ENCODE peak calls at places on chromosomes 2 and 18, in seven cellular contexts. O is neural crest cell; K is HEK293T; M is T follicular helper cell; S is central memory CD4-positive, alpha-beta T cell; Q is activated T-cell treated with anti-CD3 and anti-CD28 coated beads for 1 hour; P is non-pigmented ciliary epithelial cell. V is an unnamed sample.

GRCh38 chr18:50644807-50645206 is 84.9 kb downstream of the MAPK4 start:
- DNase-seq in K (peak), S (no peak), P (no peak), O (no peak), Q (no peak), M (no peak), V (peak)

GRCh38 chr2:71562518-71562917 is 109.2 kb downstream of the DYSF start:
- DNase-seq in Q (no peak), S (no peak), M (no peak), O (no peak), K (no peak), P (no peak), V (no peak)

GRCh38 chr2:233252227-233252626 is 754 bp downstream of the ATG16L1 start:
- DNase-seq in P (no peak), K (no peak), M (no peak), Q (no peak), O (no peak), S (no peak), V (no peak)

GRCh38 chr2:51960846-51961335 is 929.0 kb upstream of the NRXN1 start:
- DNase-seq in P (no peak), O (no peak), Q (no peak), M (no peak), S (no peak), K (no peak), V (no peak)

GRCh38 chr2:15200581-15200980 is 360.6 kb downstream of the NBAS start:
- DNase-seq in K (no peak), Q (no peak), S (no peak), M (no peak), P (no peak), O (no peak), V (no peak)

GRCh38 chr2:12330916-12331315 is 385.8 kb upstream of the TRIB2 start:
- DNase-seq in M (no peak), O (no peak), P (peak), S (no peak), K (no peak), Q (no peak), V (no peak)

GRCh38 chr2:44330801-44331200 is 30.5 kb downstream of the PREPL start:
- DNase-seq in P (no peak), S (no peak), K (no peak), Q (no peak), M (no peak), O (no peak), V (no peak)

GRCh38 chr2:10794891-10795290 is 17.7 kb downstream of the PDIA6 start:
- DNase-seq in M (no peak), S (no peak), K (no peak), P (no peak), O (no peak), Q (no peak), V (no peak)

GRCh38 chr2:118843492-118844132 is 3.8 kb downstream of the EN1 start:
- DNase-seq in O (no peak), K (no peak), P (no peak), S (no peak), M (no peak), Q (no peak), V (peak)

GRCh38 chr2:182581196-182581935 is 134.7 kb upstream of the DNAJC10 start:
- DNase-seq in M (no peak), S (no peak), O (no peak), P (no peak), K (no peak), Q (no peak), V (no peak)

GRCh38 chr2:71347517-71347916 is 15.9 kb downstream of the ZNF638 start:
- DNase-seq in P (no peak), Q (no peak), S (no peak), O (no peak), K (no peak), M (no peak), V (no peak)

GRCh38 chr2:168658706-168659105 is 143.7 kb upstream of the NOSTRIN start:
- DNase-seq in P (no peak), O (no peak), Q (no peak), K (no peak), S (no peak), M (no peak), V (no peak)

GRCh38 chr18:48680339-48680738 is 141.5 kb downstream of the CTIF start:
- DNase-seq in K (no peak), Q (no peak), M (no peak), P (no peak), S (no peak), O (no peak), V (no peak)

GRCh38 chr2:30230855-30231725 is at the start of gene LBH:
- DNase-seq in M (peak), K (peak), O (peak), P (no peak), S (peak), Q (peak), V (peak)

GRCh38 chr2:2788076-2788475 is 457.0 kb upstream of the MYT1L start:
- DNase-seq in Q (no peak), K (no peak), P (no peak), M (no peak), O (no peak), S (no peak), V (peak)

GRCh38 chr2:120971866-120972265 is 236.2 kb downstream of the GLI2 start:
- DNase-seq in K (no peak), O (no peak), M (no peak), P (no peak), Q (no peak), S (no peak), V (no peak)

GRCh38 chr2:165634855-165635254 is 159.2 kb downstream of the GALNT3 start:
- DNase-seq in M (no peak), P (no peak), Q (no peak), K (peak), O (no peak), S (no peak), V (peak)

GRCh38 chr18:37668971-37669747 is 103.6 kb upstream of the CELF4 start:
- DNase-seq in P (no peak), K (no peak), S (no peak), O (peak), Q (no peak), M (no peak), V (peak)

GRCh38 chr2:195307751-195308150 is 349.3 kb upstream of the SLC39A10 start:
- DNase-seq in K (no peak), P (no peak), Q (no peak), M (no peak), S (no peak), O (no peak), V (peak)

GRCh38 chr2:58122540-58122939 is 75.9 kb downstream of the VRK2 start:
- DNase-seq in Q (no peak), S (no peak), O (no peak), K (no peak), M (no peak), P (no peak), V (no peak)

GRCh38 chr2:9417725-9418124 is 5.6 kb downstream of the ITGB1BP1 start:
- DNase-seq in M (no peak), O (no peak), S (no peak), Q (no peak), K (no peak), P (no peak), V (no peak)

GRCh38 chr2:134669731-134670669 is 48.8 kb downstream of the TMEM163 start:
- DNase-seq in S (peak), O (no peak), P (no peak), K (no peak), M (peak), Q (no peak), V (no peak)

GRCh38 chr18:28725876-28726275 is 548.9 kb upstream of the CDH2 start:
- DNase-seq in K (no peak), Q (no peak), O (no peak), S (no peak), M (no peak), P (no peak), V (no peak)

GRCh38 chr2:221467610-221468009 is 104.5 kb downstream of the EPHA4 start:
- DNase-seq in M (no peak), Q (no peak), S (no peak), O (no peak), P (no peak), K (no peak), V (no peak)

GRCh38 chr2:105142239-105142638 is 99.3 kb upstream of the GPR45 start:
- DNase-seq in O (no peak), S (no peak), K (no peak), P (no peak), M (no peak), Q (no peak), V (no peak)

V was measured in H9.